ENCODE peak calls at places on chromosomes 13 and 19, in five cellular contexts. W, Z, P, H and R are unnamed samples.

GRCh38 chr13:105573134-105573533 is 962.3 kb downstream of the EFNB2 start:
- DNase-seq in W (no peak), Z (no peak), P (no peak), H (no peak), R (no peak)

GRCh38 chr13:35891973-35892441 is 239.2 kb downstream of the DCLK1 start:
- DNase-seq in W (no peak), Z (no peak), P (no peak), H (peak; percentile 67), R (no peak)

GRCh38 chr19:58129284-58129683 is 21.3 kb downstream of the ZNF329 start:
- DNase-seq in W (no peak), Z (no peak), P (no peak), H (no peak), R (no peak)

GRCh38 chr13:98370806-98371553 is 193.9 kb upstream of the RNF113B start:
- DNase-seq in W (peak; percentile 69), Z (no peak), P (no peak), H (no peak), R (peak; percentile 61)

GRCh38 chr13:47337781-47338507 is 441.1 kb upstream of the HTR2A start:
- DNase-seq in W (no peak), Z (no peak), P (no peak), H (no peak), R (no peak)

GRCh38 chr13:40232321-40232720 is 434.1 kb downstream of the FOXO1 start:
- DNase-seq in W (no peak), Z (no peak), P (no peak), H (no peak), R (no peak)

GRCh38 chr19:55443045-55443823 is at the start of gene SHISA7:
- DNase-seq in W (no peak), Z (no peak), P (no peak), H (no peak), R (no peak)

GRCh38 chr13:46012404-46012803 is 40.1 kb downstream of the ZC3H13 start:
- DNase-seq in W (no peak), Z (no peak), P (no peak), H (no peak), R (no peak)

GRCh38 chr13:100513987-100514670 is 74.5 kb downstream of the GGACT start:
- DNase-seq in W (no peak), Z (no peak), P (no peak), H (no peak), R (no peak)

GRCh38 chr13:76331948-76332712 is 554.1 kb downstream of the KCTD12 start:
- DNase-seq in W (no peak), Z (no peak), P (no peak), H (no peak), R (no peak)

GRCh38 chr19:24140099-24140498 is 53.1 kb downstream of the ZNF254 start:
- DNase-seq in W (no peak), Z (no peak), P (no peak), H (no peak), R (peak; percentile 33)

GRCh38 chr19:33348301-33349010 is 25.1 kb upstream of the CEBPG start:
- DNase-seq in W (no peak), Z (peak; percentile 21), P (no peak), H (no peak), R (no peak)

GRCh38 chr13:45441633-45442032 is 23.1 kb upstream of the COG3 start:
- DNase-seq in W (no peak), Z (no peak), P (no peak), H (no peak), R (peak; percentile 48)

GRCh38 chr13:24684600-24684998 is 4.4 kb downstream of the ATP12A start:
- DNase-seq in W (no peak), Z (no peak), P (no peak), H (no peak), R (no peak)

GRCh38 chr19:40521276-40521675 is 54.5 kb downstream of the SPTBN4 start:
- DNase-seq in W (no peak), Z (no peak), P (no peak), H (no peak), R (no peak)

GRCh38 chr13:32316030-32316344 is 679 bp downstream of the BRCA2 start:
- DNase-seq in W (peak; percentile 38), Z (no peak), P (no peak), H (no peak), R (no peak)

GRCh38 chr19:1313695-1314613 is 28.3 kb downstream of the EFNA2 start:
- DNase-seq in W (no peak), Z (no peak), P (no peak), H (no peak), R (no peak)

GRCh38 chr19:42850981-42851717 is 28.4 kb downstream of the PSG1 start:
- DNase-seq in W (no peak), Z (peak; percentile 73), P (peak; percentile 64), H (peak; percentile 88), R (peak; percentile 94)

GRCh38 chr19:15247107-15248014 is 15.1 kb upstream of the EPHX3 start:
- DNase-seq in W (no peak), Z (no peak), P (no peak), H (no peak), R (no peak)

GRCh38 chr13:42747399-42747873 is 33.9 kb upstream of the FAM216B start:
- DNase-seq in W (no peak), Z (no peak), P (no peak), H (no peak), R (peak; percentile 97)

GRCh38 chr19:3073159-3073563 is 10.9 kb upstream of the TLE5 start:
- DNase-seq in W (no peak), Z (peak; percentile 55), P (no peak), H (no peak), R (no peak)

GRCh38 chr13:93857126-93857525 is 622.4 kb downstream of the DCT start:
- DNase-seq in W (no peak), Z (no peak), P (no peak), H (no peak), R (no peak)

DNA sequence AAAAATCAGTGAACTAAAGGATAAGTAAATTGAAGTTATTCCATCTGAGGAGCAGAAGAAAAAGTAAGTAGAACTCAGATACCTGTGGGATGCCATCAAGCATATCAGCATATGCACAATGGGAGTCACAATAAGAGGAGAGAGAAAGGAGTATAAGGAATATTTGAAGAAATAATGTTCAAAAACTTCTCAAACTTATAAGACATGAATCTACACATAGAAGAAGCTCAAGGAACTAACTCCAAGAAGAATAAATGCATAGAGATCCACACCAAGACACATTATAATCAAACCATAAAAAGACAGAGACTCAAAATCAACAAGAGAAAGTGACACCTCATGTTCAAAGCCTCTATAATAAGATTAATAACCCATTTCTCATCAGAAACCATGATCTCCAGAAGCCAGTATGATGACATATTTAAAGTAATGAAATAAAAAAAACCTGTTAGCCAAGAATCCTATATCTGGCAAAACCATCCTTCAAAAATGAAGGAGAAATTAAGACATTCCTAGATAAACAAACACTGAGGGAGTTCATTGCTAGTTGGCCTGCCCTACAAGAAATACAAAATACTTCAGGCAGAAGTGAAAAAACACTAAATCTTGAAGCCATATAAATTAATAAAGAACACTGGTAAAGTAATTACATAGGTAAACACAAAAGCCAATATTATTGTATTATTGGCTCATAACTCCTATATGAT is 3.8 kb upstream of the ZNF233 start:
- DNase-seq in W (no peak), Z (no peak), P (no peak), H (no peak), R (no peak)
- H3K9me3 ChIP-seq in W (peaks cover 44% of the 10 kb centered on the region), Z (no peaks in the 10 kb centered on the region), P (peaks cover 88% of the 10 kb centered on the region), H (no peaks in the 10 kb centered on the region), R (peaks cover 4% of the 10 kb centered on the region)

GRCh38 chr19:44587863-44588752 is 25.3 kb upstream of the IGSF23 start:
- DNase-seq in W (no peak), Z (no peak), P (no peak), H (peak; percentile 50), R (peak; percentile 71)

GRCh38 chr19:44585371-44586141 is 27.8 kb upstream of the IGSF23 start:
- DNase-seq in W (no peak), Z (no peak), P (no peak), H (no peak), R (no peak)

GRCh38 chr19:44590245-44591059 is 22.9 kb upstream of the IGSF23 start:
- DNase-seq in W (no peak), Z (no peak), P (no peak), H (no peak), R (no peak)

GRCh38 chr19:44592451-44592890 is 20.9 kb upstream of the IGSF23 start:
- DNase-seq in W (peak; percentile 71), Z (no peak), P (no peak), H (no peak), R (no peak)

GRCh38 chr19:44588753-44589112 is 24.6 kb upstream of the IGSF23 start:
- DNase-seq in W (no peak), Z (no peak), P (no peak), H (no peak), R (no peak)
- H3K4me3 ChIP-seq in W (no peak overlapping the region), Z (no peak overlapping the region), P (no peak overlapping the region), H (peak overlapping the region; percentile 43), R (no peak overlapping the region)

DNA sequence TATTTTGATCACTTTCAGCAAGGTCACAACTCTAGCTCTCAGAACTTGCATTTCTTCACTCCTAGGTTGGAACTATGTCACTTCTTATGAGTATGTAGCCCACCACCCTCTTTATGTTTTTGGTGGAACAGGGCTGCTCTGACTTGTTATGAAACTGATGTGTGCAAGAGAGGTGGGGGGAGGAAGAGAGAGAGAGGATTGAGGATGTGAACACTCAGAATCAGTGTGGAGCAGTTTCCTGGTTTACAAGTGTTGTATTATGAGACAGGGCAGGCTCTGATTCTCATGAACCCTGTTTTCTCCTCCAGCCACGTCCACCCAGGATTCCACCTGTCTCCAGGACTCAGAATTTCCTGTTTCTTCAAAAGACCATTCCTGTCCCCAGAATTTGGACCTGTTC is 16.1 kb downstream of the ZNF317 start:
- DNase-seq in W (no peak), Z (no peak), P (no peak), H (no peak), R (no peak)
- H3K9me3 ChIP-seq in W (peaks cover 9% of the 10 kb centered on the region), Z (peaks cover 3% of the 10 kb centered on the region), P (peaks cover 34% of the 10 kb centered on the region), H (peaks cover 27% of the 10 kb centered on the region), R (peaks cover 50% of the 10 kb centered on the region)

GRCh38 chr19:35142531-35143230 is 374 bp upstream of the FXYD7 start:
- DNase-seq in W (peak; percentile 64), Z (no peak), P (no peak), H (no peak), R (no peak)

GRCh38 chr19:35143231-35143715 is at the start of gene FXYD7:
- DNase-seq in W (no peak), Z (no peak), P (no peak), H (no peak), R (no peak)

GRCh38 chr19:35140898-35141626 is 2.0 kb upstream of the FXYD7 start:
- DNase-seq in W (peak; percentile 97), Z (peak; percentile 94), P (peak; percentile 95), H (peak; percentile 81), R (peak; percentile 21)

GRCh38 chr19:35140207-35140897 is 1.7 kb downstream of the FXYD1 start:
- DNase-seq in W (no peak), Z (no peak), P (no peak), H (no peak), R (no peak)

DNA sequence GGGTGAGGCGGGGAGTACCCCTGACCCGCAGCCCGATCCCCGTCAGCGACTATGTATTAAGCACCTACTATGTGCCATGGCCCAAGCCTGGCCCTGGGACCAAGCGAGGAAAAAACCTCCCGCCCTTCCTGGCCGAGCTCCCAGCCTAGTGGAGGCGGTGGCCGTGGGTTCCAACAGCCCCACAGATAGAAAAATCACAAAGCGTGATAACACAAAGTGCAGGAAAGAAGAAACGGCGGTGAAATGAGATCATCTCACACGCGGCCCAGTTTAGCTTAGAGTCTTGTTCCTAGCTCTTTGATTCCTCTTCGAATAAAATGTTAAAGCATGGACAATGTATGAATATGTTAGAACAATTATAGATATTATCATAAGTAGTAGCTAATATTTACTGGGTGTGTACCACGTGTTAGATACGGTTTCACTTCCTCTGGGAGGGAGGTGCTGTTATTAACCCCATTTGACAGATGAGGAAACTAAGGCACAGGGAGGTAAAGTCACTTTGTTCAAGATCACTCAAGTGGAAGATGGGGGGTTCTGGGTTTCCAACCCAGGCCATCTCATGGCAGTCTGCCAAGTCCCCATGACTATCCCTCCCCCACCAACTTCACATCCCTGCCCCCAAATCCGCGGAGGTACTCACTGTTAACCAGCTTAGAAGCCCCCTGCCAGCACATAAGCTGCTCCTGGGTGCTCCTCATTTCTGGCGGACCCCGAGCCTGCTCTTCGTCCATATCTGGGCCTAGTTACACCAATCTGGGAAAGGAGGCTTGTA is 1.2 kb upstream of the FXYD7 start:
- DNase-seq in W (no peak), Z (no peak), P (no peak), H (no peak), R (no peak)
- H3K4me3 ChIP-seq in W (peak overlapping the region; percentile 38), Z (no peak overlapping the region), P (peak overlapping the region; percentile 30), H (peak overlapping the region; percentile 18), R (no peak overlapping the region)